ENCODE peak calls at places on chromosomes 7 and 10, in eight cellular contexts. One of them, this sample, is unnamed.

GRCh38 chr7:159031135-159031701 is 113.4 kb downstream of the VIPR2 start:
- DNase-seq in lower lobe of right lung: no peak
- DNase-seq in ELR: no peak
- DNase-seq in NCI-H1092: no peak
- DNase-seq in D341Med: peak; percentile 19
- DNase-seq in osteoblast: no peak
- DNase-seq in iPS-NIHi11: peak; percentile 43
- DNase-seq in NAMALWA: no peak
- DNase-seq in this sample: no peak

GRCh38 chr10:114821915-114822770 is 563 bp downstream of the FHIP2A start:
- DNase-seq in NAMALWA: no peak
- DNase-seq in lower lobe of right lung: peak; percentile 45
- DNase-seq in iPS-NIHi11: peak; percentile 51
- DNase-seq in D341Med: peak; percentile 63
- DNase-seq in osteoblast: peak; percentile 85
- DNase-seq in ELR: peak; percentile 54
- DNase-seq in NCI-H1092: no peak
- DNase-seq in this sample: peak; percentile 21

GRCh38 chr7:86313842-86314241 is 329.9 kb upstream of the GRM3 start:
- DNase-seq in lower lobe of right lung: no peak
- DNase-seq in iPS-NIHi11: no peak
- DNase-seq in osteoblast: no peak
- DNase-seq in ELR: no peak
- DNase-seq in D341Med: no peak
- DNase-seq in NCI-H1092: no peak
- DNase-seq in NAMALWA: no peak
- DNase-seq in this sample: no peak

GRCh38 chr10:30176182-30176581 is 116.8 kb upstream of the JCAD start:
- DNase-seq in ELR: peak; percentile 28
- DNase-seq in NCI-H1092: no peak
- DNase-seq in lower lobe of right lung: no peak
- DNase-seq in osteoblast: peak; percentile 86
- DNase-seq in D341Med: no peak
- DNase-seq in iPS-NIHi11: no peak
- DNase-seq in NAMALWA: no peak
- DNase-seq in this sample: no peak

GRCh38 chr7:21754963-21755362 is 190.7 kb downstream of the CDCA7L start:
- DNase-seq in NAMALWA: no peak
- DNase-seq in iPS-NIHi11: no peak
- DNase-seq in ELR: no peak
- DNase-seq in NCI-H1092: no peak
- DNase-seq in D341Med: no peak
- DNase-seq in osteoblast: no peak
- DNase-seq in lower lobe of right lung: no peak
- DNase-seq in this sample: no peak

GRCh38 chr10:29828440-29828894 is 193.7 kb upstream of the SVIL start:
- DNase-seq in lower lobe of right lung: no peak
- DNase-seq in osteoblast: no peak
- DNase-seq in ELR: no peak
- DNase-seq in iPS-NIHi11: no peak
- DNase-seq in D341Med: no peak
- DNase-seq in NAMALWA: no peak
- DNase-seq in NCI-H1092: no peak
- DNase-seq in this sample: no peak

GRCh38 chr7:77940647-77941046 is 142.1 kb downstream of the PHTF2 start:
- DNase-seq in iPS-NIHi11: peak; percentile 16
- DNase-seq in lower lobe of right lung: no peak
- DNase-seq in D341Med: peak; percentile 43
- DNase-seq in NAMALWA: peak; percentile 72
- DNase-seq in ELR: peak; percentile 51
- DNase-seq in NCI-H1092: peak; percentile 8
- DNase-seq in osteoblast: no peak
- DNase-seq in this sample: peak; percentile 2

GRCh38 chr7:152522551-152522950 is 86.7 kb upstream of the KMT2C start:
- DNase-seq in osteoblast: peak; percentile 75
- DNase-seq in lower lobe of right lung: no peak
- DNase-seq in NAMALWA: no peak
- DNase-seq in ELR: no peak
- DNase-seq in D341Med: peak; percentile 80
- DNase-seq in iPS-NIHi11: peak; percentile 24
- DNase-seq in NCI-H1092: peak; percentile 92
- DNase-seq in this sample: no peak

GRCh38 chr7:130740617-130741016 is 6.6 kb upstream of the KLF14 start:
- DNase-seq in lower lobe of right lung: no peak
- DNase-seq in ELR: no peak
- DNase-seq in iPS-NIHi11: no peak
- DNase-seq in NAMALWA: no peak
- DNase-seq in NCI-H1092: no peak
- DNase-seq in osteoblast: no peak
- DNase-seq in D341Med: no peak
- DNase-seq in this sample: no peak

GRCh38 chr7:156236181-156236889 is 404.2 kb upstream of the RNF32 start:
- DNase-seq in NCI-H1092: no peak
- DNase-seq in ELR: no peak
- DNase-seq in D341Med: no peak
- DNase-seq in osteoblast: no peak
- DNase-seq in iPS-NIHi11: no peak
- DNase-seq in lower lobe of right lung: no peak
- DNase-seq in NAMALWA: no peak
- DNase-seq in this sample: no peak

GRCh38 chr10:80697926-80698325 is 160.2 kb downstream of the SH2D4B start:
- DNase-seq in D341Med: no peak
- DNase-seq in NCI-H1092: no peak
- DNase-seq in ELR: no peak
- DNase-seq in NAMALWA: no peak
- DNase-seq in lower lobe of right lung: no peak
- DNase-seq in osteoblast: no peak
- DNase-seq in iPS-NIHi11: no peak
- DNase-seq in this sample: no peak

GRCh38 chr10:112221545-112221944 is 38.0 kb upstream of the GPAM start:
- DNase-seq in iPS-NIHi11: no peak
- DNase-seq in lower lobe of right lung: no peak
- DNase-seq in NCI-H1092: no peak
- DNase-seq in NAMALWA: no peak
- DNase-seq in D341Med: no peak
- DNase-seq in osteoblast: no peak
- DNase-seq in ELR: peak; percentile 61
- DNase-seq in this sample: no peak

GRCh38 chr7:26891400-26892355 is 27.3 kb upstream of the SKAP2 start:
- DNase-seq in NCI-H1092: no peak
- DNase-seq in NAMALWA: no peak
- DNase-seq in D341Med: no peak
- DNase-seq in lower lobe of right lung: no peak
- DNase-seq in iPS-NIHi11: no peak
- DNase-seq in osteoblast: no peak
- DNase-seq in ELR: peak; percentile 79
- DNase-seq in this sample: no peak

This sample was measured in neuronal stem cell.